ENCODE peak calls at places on chromosomes 7 and 10, in four cellular contexts. G, V, H and U are unnamed samples.

GRCh38 chr7:107528461-107528860 is 35.3 kb downstream of the COG5 start:
- DNase-seq in G (peak; percentile 85), V (peak; percentile 50), H (no peak), U (peak; percentile 70)

GRCh38 chr10:100742067-100742771 is 3.2 kb upstream of the PAX2 start:
- DNase-seq in G (no peak), V (no peak), H (no peak), U (no peak)

GRCh38 chr10:6311700-6312330 is 109.1 kb downstream of the PFKFB3 start:
- DNase-seq in G (no peak), V (no peak), H (no peak), U (no peak)

GRCh38 chr7:88041583-88041982 is 107.5 kb downstream of the ADAM22 start:
- DNase-seq in G (no peak), V (no peak), H (no peak), U (peak; percentile 8)

GRCh38 chr10:100998183-100998990 is 1.2 kb upstream of the LZTS2 start:
- DNase-seq in G (peak; percentile 91), V (no peak), H (no peak), U (peak; percentile 74)

GRCh38 chr7:159096736-159097581 is 47.7 kb downstream of the VIPR2 start:
- DNase-seq in G (no peak), V (no peak), H (no peak), U (no peak)

GRCh38 chr7:37107047-37107446 is 341.6 kb downstream of the ELMO1 start:
- DNase-seq in G (no peak), V (no peak), H (no peak), U (no peak)

GRCh38 chr7:92602352-92603088 is 12.3 kb upstream of the FAM133B start:
- DNase-seq in G (no peak), V (no peak), H (no peak), U (no peak)

GRCh38 chr7:151007469-151007898 is 16.7 kb downstream of the NOS3 start:
- DNase-seq in G (peak; percentile 15), V (no peak), H (no peak), U (no peak)

GRCh38 chr7:36304099-36304425 is 85.6 kb upstream of the ANLN start:
- DNase-seq in G (no peak), V (no peak), H (no peak), U (no peak)

GRCh38 chr10:29229258-29229705 is 59.6 kb upstream of the LYZL1 start:
- DNase-seq in G (no peak), V (no peak), H (no peak), U (no peak)

GRCh38 chr7:156640949-156641485 is 443 bp downstream of the RNF32 start:
- DNase-seq in G (peak; percentile 43), V (no peak), H (no peak), U (peak; percentile 49)

GRCh38 chr10:18576586-18576985 is 74.8 kb downstream of the NSUN6 start:
- DNase-seq in G (no peak), V (no peak), H (no peak), U (no peak)

GRCh38 chr10:6445671-6446278 is 134.3 kb downstream of the PRKCQ start:
- DNase-seq in G (peak; percentile 25), V (peak; percentile 17), H (no peak), U (no peak)

GRCh38 chr7:135933509-135934188 is 43.5 kb downstream of the MTPN start:
- DNase-seq in G (no peak), V (no peak), H (no peak), U (no peak)

GRCh38 chr7:28354601-28355062 is 57.7 kb upstream of the CREB5 start:
- DNase-seq in G (peak; percentile 74), V (peak; percentile 30), H (no peak), U (peak; percentile 98)

GRCh38 chr10:35435824-35436223 is 99.5 kb downstream of the CCNY start:
- DNase-seq in G (no peak), V (no peak), H (no peak), U (no peak)

GRCh38 chr7:127582361-127582760 is 3.0 kb downstream of the GCC1 start:
- DNase-seq in G (no peak), V (no peak), H (no peak), U (no peak)

GRCh38 chr7:2735744-2736143 is 47.7 kb downstream of the AMZ1 start:
- DNase-seq in G (no peak), V (no peak), H (no peak), U (no peak)

GRCh38 chr10:78755877-78756455 is 312.8 kb upstream of the ZMIZ1 start:
- DNase-seq in G (no peak), V (no peak), H (no peak), U (no peak)

GRCh38 chr7:39949980-39950472 is at the start of gene CDK13:
- DNase-seq in G (peak; percentile 82), V (no peak), H (peak; percentile 80), U (peak; percentile 58)

GRCh38 chr7:41003031-41003925 is 699.6 kb downstream of the INHBA start:
- DNase-seq in G (peak; percentile 40), V (no peak), H (peak; percentile 44), U (no peak)

GRCh38 chr7:32490127-32490796 is at the start of gene LSM5:
- DNase-seq in G (peak; percentile 94), V (peak; percentile 76), H (peak; percentile 82), U (peak; percentile 91)

GRCh38 chr7:141115949-141116348 is 42.1 kb downstream of the TMEM178B start:
- DNase-seq in G (no peak), V (no peak), H (no peak), U (no peak)

GRCh38 chr7:108299251-108300014 is 156.8 kb downstream of the NRCAM start:
- DNase-seq in G (peak; percentile 35), V (peak; percentile 47), H (no peak), U (peak; percentile 82)

GRCh38 chr10:71582019-71582418 is 137.6 kb downstream of the C10orf105 start:
- DNase-seq in G (peak; percentile 61), V (no peak), H (peak; percentile 23), U (no peak)

GRCh38 chr7:135001390-135002165 is 15.3 kb downstream of the AGBL3 start:
- DNase-seq in G (peak; percentile 29), V (no peak), H (no peak), U (no peak)

GRCh38 chr7:100221767-100222444 is 2.2 kb downstream of the PVRIG start:
- DNase-seq in G (no peak), V (no peak), H (no peak), U (no peak)

GRCh38 chr7:128405345-128406146 is 4.2 kb downstream of the IMPDH1 start:
- DNase-seq in G (peak; percentile 57), V (no peak), H (peak; percentile 57), U (no peak)